ENCODE peak calls at places on chromosome X, in four cellular contexts. M is psoas muscle; H is CD8-positive, alpha-beta T cell; W is left lung. E is an unnamed sample.

GRCh38 chrX:71542825-71543224 is 9.9 kb downstream of the OGT start:
- DNase-seq in W (no peak), M (no peak), H (no peak), E (no peak)

GRCh38 chrX:18931972-18932371 is 51.9 kb downstream of the PHKA2 start:
- DNase-seq in H (no peak), M (no peak), W (no peak), E (no peak)

GRCh38 chrX:83759872-83760271 is 101.1 kb upstream of the CYLC1 start:
- DNase-seq in H (no peak), M (no peak), W (no peak), E (no peak)

GRCh38 chrX:45788941-45789348 is 588.3 kb upstream of the DIPK2B start:
- DNase-seq in H (no peak), M (peak; percentile 71), W (peak; percentile 53), E (no peak)

GRCh38 chrX:16992411-16992810 is 46.0 kb downstream of the REPS2 start:
- DNase-seq in M (no peak), H (no peak), W (no peak), E (no peak)

GRCh38 chrX:18927558-18927957 is 56.4 kb downstream of the PHKA2 start:
- DNase-seq in H (no peak), M (no peak), W (no peak), E (no peak)

GRCh38 chrX:25721564-25721963 is 416.6 kb upstream of the MAGEB18 start:
- DNase-seq in W (no peak), M (no peak), H (no peak), E (no peak)

GRCh38 chrX:25295466-25295865 is 279.7 kb upstream of the ARX start:
- DNase-seq in W (no peak), M (no peak), H (no peak), E (no peak)

GRCh38 chrX:103360092-103360491 is 3.8 kb downstream of the TCEAL9 start:
- DNase-seq in W (no peak), M (no peak), H (no peak), E (no peak)

GRCh38 chrX:33053001-33053400 is 158.3 kb downstream of the DMD start:
- DNase-seq in M (no peak), W (no peak), H (no peak), E (no peak)

GRCh38 chrX:24175276-24175675 is 25.7 kb downstream of the ZFX start:
- DNase-seq in M (no peak), W (no peak), H (no peak), E (no peak)
- H3K36me3 ChIP-seq in M (peaks cover 74% of the 10 kb centered on the region), W (peaks cover 3% of the 10 kb centered on the region), H (no peaks in the 10 kb centered on the region), E (peaks cover 73% of the 10 kb centered on the region)

GRCh38 chrX:40283981-40284380 is 186.2 kb upstream of the BCOR start:
- DNase-seq in M (no peak), H (no peak), W (no peak), E (no peak)

GRCh38 chrX:40281341-40282005 is 183.7 kb upstream of the BCOR start:
- DNase-seq in W (no peak), H (peak; percentile 3), M (no peak), E (no peak)

GRCh38 chrX:40282901-40283674 is 185.3 kb upstream of the BCOR start:
- DNase-seq in H (no peak), W (no peak), M (no peak), E (no peak)

GRCh38 chrX:40284852-40285251 is 187.1 kb upstream of the BCOR start:
- DNase-seq in H (no peak), W (no peak), M (no peak), E (no peak)

DNA sequence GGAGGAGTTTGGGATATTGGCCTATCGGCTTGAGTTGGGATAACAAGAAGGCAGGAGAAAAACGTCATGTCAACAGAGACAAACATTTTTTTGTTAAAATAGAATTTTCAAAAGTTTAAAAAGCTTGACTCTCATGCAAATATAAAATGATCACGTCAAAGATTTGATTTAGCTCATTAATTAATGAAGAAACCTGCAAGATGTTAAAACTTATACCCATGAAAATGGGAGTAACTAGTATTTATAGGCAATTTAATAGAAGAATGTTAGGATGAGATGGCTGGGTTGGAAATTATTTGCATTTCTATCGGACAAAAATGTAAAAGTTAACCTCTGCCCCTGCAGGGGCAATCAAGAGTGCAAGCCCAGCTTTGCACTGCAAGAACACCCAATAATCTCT is 184.6 kb upstream of the BCOR start:
- DNase-seq in M (no peak), W (no peak), H (no peak), E (no peak)
- H3K27ac ChIP-seq in M (no peak overlapping the region), W (no peak overlapping the region), H (no peak overlapping the region), E (no peak overlapping the region)

DNA sequence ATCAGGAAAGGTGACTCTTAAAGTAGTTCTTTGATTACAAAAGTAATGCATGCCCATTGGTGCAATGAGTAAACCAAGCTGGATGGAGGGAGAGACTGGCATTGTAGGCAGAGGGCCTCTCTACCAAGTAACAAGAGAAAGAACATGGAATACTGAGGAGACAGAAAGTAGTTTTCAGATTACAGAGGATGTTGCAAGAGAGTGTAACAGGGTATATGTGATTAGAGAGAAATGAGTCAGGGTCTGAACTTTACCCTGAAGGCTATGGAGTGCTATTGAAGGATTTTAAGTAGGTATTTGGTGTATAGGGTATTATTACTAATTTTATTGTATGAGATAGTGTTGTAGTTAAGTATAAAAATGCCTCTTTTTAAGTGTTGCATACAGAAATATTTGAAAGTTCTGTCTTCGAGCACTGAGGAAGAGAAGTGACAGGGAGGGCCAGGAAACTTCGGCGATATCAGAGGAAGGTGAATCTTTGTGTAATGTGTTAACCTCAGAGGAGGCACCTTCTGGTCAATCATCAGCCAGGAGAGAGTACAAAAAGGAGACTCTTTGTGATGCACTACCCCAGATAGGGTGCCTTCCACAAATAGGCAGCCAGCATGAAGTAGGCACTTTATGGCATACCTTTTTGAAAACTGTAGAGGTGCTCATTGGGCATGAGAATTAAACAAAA is 8.2 kb downstream of the NKAP start:
- DNase-seq in W (no peak), M (no peak), H (no peak), E (no peak)
- H3K4me1 ChIP-seq in W (no peaks in the 10 kb centered on the region), M (no peaks in the 10 kb centered on the region), H (no peaks in the 10 kb centered on the region), E (no peaks in the 10 kb centered on the region)

DNA sequence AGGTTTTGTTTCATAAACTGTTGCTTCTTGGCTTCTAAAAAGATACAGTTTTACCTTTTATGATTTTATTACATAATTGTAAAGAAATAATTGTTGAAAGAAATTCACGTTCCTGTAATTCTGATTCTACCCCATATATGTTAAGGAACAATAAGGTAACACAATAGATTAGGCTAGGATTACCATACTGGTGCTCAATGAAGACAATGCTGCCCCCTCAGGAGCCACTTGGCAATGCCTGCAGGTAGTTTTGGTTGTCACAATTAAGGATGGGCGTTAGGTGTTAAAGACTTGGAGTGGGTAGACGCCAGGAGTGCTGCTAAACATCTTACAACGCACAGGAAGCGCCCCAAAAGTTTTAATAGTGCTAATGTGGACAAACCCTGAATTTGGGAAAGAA is 133.2 kb downstream of the NLGN4X start:
- DNase-seq in H (no peak), M (no peak), W (no peak), E (no peak)
- H3K36me3 ChIP-seq in H (no peaks in the 10 kb centered on the region), M (no peaks in the 10 kb centered on the region), W (no peaks in the 10 kb centered on the region), E (no peaks in the 10 kb centered on the region)

GRCh38 chrX:119871245-119871598 is 311 bp downstream of the RNF113A start:
- DNase-seq in M (no peak), W (no peak), H (peak; percentile 24), E (peak; percentile 64)
- H3K27ac ChIP-seq in M (peak overlapping the region; percentile 91), W (peak overlapping the region; percentile 90), H (peak overlapping the region; percentile 95), E (peak overlapping the region; percentile 93)